ENCODE peak calls at places on chromosome 7, in ten cellular contexts. Z is HFF-Myc; T is NCI-H524; D is stimulated activated CD4-positive, alpha-beta T cell treated with anti-CD3 and anti-CD28 coated beads, Interleukin-2, amount 100 ng/mL, for 24 hours; E is activated T-cell treated with anti-CD3 and anti-CD28 coated beads, Interleukin-2, amount 50 U/mL, for 1 hour; X is stimulated activated CD8-positive, alpha-beta memory T cell treated with anti-CD3 and anti-CD28 coated beads, Interleukin-4, amount 100 ng/mL, for 4 hours; G is effector memory CD4-positive, alpha-beta T cell; H is foreskin fibroblast; O is colonic mucosa; Q is NCI-H146. P is an unnamed sample.
A peak's percentile ranks its signal among the peaks of the same experiment; 100 is the strongest.

GRCh38 chr7:156025675-156026074 is 213.4 kb upstream of the SHH start:
- DNase-seq in G (no peak), D (no peak), T (no peak), Q (no peak), X (no peak), O (no peak), H (no peak), Z (no peak), E (no peak), P (no peak)

GRCh38 chr7:132145466-132145865 is 430.8 kb downstream of the PLXNA4 start:
- DNase-seq in Z (no peak), X (no peak), O (peak; percentile 21), G (no peak), E (no peak), H (peak; percentile 70), T (no peak), Q (no peak), D (no peak), P (no peak)

GRCh38 chr7:76047305-76047810 is 442 bp downstream of the STYXL1 start:
- DNase-seq in Q (no peak), D (no peak), E (no peak), O (no peak), X (no peak), T (no peak), G (no peak), H (no peak), Z (no peak), P (no peak)

GRCh38 chr7:76286842-76287403 is 15.6 kb upstream of the HSPB1 start:
- DNase-seq in O (no peak), X (no peak), Q (no peak), E (no peak), H (no peak), D (no peak), Z (no peak), T (no peak), G (no peak), P (no peak)

GRCh38 chr7:46494026-46494425 is 573.0 kb upstream of the IGFBP3 start:
- DNase-seq in O (no peak), D (no peak), X (no peak), G (no peak), E (no peak), H (peak; percentile 52), T (no peak), Z (no peak), Q (no peak), P (no peak)

GRCh38 chr7:4712371-4713182 is 30.5 kb downstream of the FOXK1 start:
- DNase-seq in H (peak; percentile 69), X (no peak), E (no peak), D (no peak), Z (peak; percentile 56), T (peak; percentile 45), Q (no peak), G (no peak), O (peak; percentile 35), P (no peak)

GRCh38 chr7:75915416-75916156 is 631 bp downstream of the POR start:
- DNase-seq in E (peak; percentile 31), O (peak; percentile 41), G (no peak), X (no peak), H (no peak), D (peak; percentile 25), Q (peak; percentile 18), T (no peak), Z (no peak), P (no peak)

GRCh38 chr7:98075801-98076200 is 30.9 kb upstream of the LMTK2 start:
- DNase-seq in H (no peak), O (no peak), G (no peak), Q (no peak), D (no peak), Z (no peak), X (no peak), T (no peak), E (no peak), P (no peak)

GRCh38 chr7:27647052-27647451 is 15.6 kb downstream of the HIBADH start:
- DNase-seq in O (no peak), X (no peak), G (no peak), Q (no peak), D (no peak), H (no peak), T (no peak), Z (no peak), E (no peak), P (no peak)

GRCh38 chr7:70322786-70323185 is 724.5 kb downstream of the AUTS2 start:
- DNase-seq in X (no peak), Q (no peak), O (no peak), G (no peak), H (no peak), T (peak; percentile 90), D (no peak), E (no peak), Z (no peak), P (no peak)

GRCh38 chr7:128781126-128781525 is 5.5 kb upstream of the OPN1SW start:
- DNase-seq in Z (no peak), X (no peak), D (no peak), T (no peak), O (no peak), G (no peak), H (peak; percentile 53), Q (no peak), E (no peak), P (no peak)

GRCh38 chr7:71896535-71896934 is 515.6 kb downstream of the CALN1 start:
- DNase-seq in Z (no peak), T (no peak), G (no peak), X (no peak), D (no peak), O (no peak), E (no peak), H (no peak), Q (no peak), P (no peak)

GRCh38 chr7:134029743-134030142 is 97.4 kb upstream of the LRGUK start:
- DNase-seq in G (no peak), Q (no peak), Z (no peak), H (no peak), X (no peak), E (no peak), D (no peak), O (no peak), T (no peak), P (no peak)

GRCh38 chr7:14596421-14596820 is 306.1 kb downstream of the DGKB start:
- DNase-seq in Q (no peak), X (no peak), E (no peak), O (no peak), Z (no peak), D (no peak), G (no peak), H (peak; percentile 18), T (no peak), P (no peak)

GRCh38 chr7:88306590-88307048 is at the start of gene STEAP4:
- DNase-seq in Q (no peak), G (no peak), H (peak; percentile 63), X (no peak), Z (no peak), D (no peak), O (peak; percentile 89), T (peak; percentile 3), E (no peak), P (peak; percentile 91)

GRCh38 chr7:142863891-142864685 is 9.2 kb downstream of the EPHB6 start:
- DNase-seq in O (no peak), D (peak; percentile 11), E (no peak), H (no peak), G (no peak), T (no peak), X (no peak), Q (no peak), Z (no peak), P (no peak)

GRCh38 chr7:4561775-4562174 is 120.3 kb upstream of the FOXK1 start:
- DNase-seq in G (no peak), X (no peak), D (no peak), H (no peak), O (no peak), Z (no peak), Q (no peak), E (no peak), T (no peak), P (no peak)

GRCh38 chr7:1341995-1342645 is 109.4 kb downstream of the UNCX start:
- DNase-seq in X (no peak), E (no peak), Z (no peak), G (no peak), O (no peak), D (no peak), T (no peak), H (no peak), Q (no peak), P (peak; percentile 23)

GRCh38 chr7:46449743-46450142 is 528.7 kb upstream of the IGFBP3 start:
- DNase-seq in X (no peak), T (no peak), H (no peak), G (no peak), D (no peak), O (no peak), E (no peak), Z (no peak), Q (no peak), P (no peak)

GRCh38 chr7:90209776-90210175 is 1.8 kb upstream of the STEAP2 start:
- DNase-seq in G (no peak), D (no peak), Z (no peak), X (no peak), T (no peak), E (no peak), O (no peak), Q (no peak), H (peak; percentile 10), P (no peak)

GRCh38 chr7:149559711-149560110 is 62.1 kb upstream of the ZNF746 start:
- DNase-seq in X (no peak), Q (no peak), T (no peak), E (no peak), O (no peak), G (no peak), D (no peak), H (peak; percentile 20), Z (peak; percentile 3), P (no peak)

GRCh38 chr7:99132922-99133321 is 11.0 kb downstream of the SMURF1 start:
- DNase-seq in T (no peak), D (no peak), Z (no peak), Q (no peak), X (no peak), G (no peak), O (no peak), H (no peak), E (no peak), P (peak; percentile 53)

GRCh38 chr7:80529362-80529761 is 17.5 kb upstream of the GNAT3 start:
- DNase-seq in Z (no peak), D (no peak), X (no peak), T (no peak), O (no peak), H (peak; percentile 10), Q (no peak), E (no peak), G (no peak), P (no peak)

GRCh38 chr7:45924283-45924682 is 3.2 kb upstream of the IGFBP3 start:
- DNase-seq in G (no peak), H (peak; percentile 64), E (no peak), T (no peak), D (no peak), Z (no peak), Q (no peak), O (no peak), X (no peak), P (no peak)

GRCh38 chr7:68700414-68700813 is 897.9 kb upstream of the AUTS2 start:
- DNase-seq in Z (no peak), O (no peak), G (no peak), E (no peak), H (no peak), Q (no peak), X (no peak), D (no peak), T (no peak), P (no peak)

GRCh38 chr7:11127988-11128387 is 154.3 kb downstream of the PHF14 start:
- DNase-seq in G (no peak), E (no peak), Q (no peak), Z (no peak), H (no peak), T (no peak), X (no peak), O (no peak), D (no peak), P (no peak)

GRCh38 chr7:105256621-105257283 is 132.0 kb downstream of the SRPK2 start:
- DNase-seq in X (no peak), Z (no peak), G (no peak), O (no peak), D (no peak), H (no peak), T (no peak), Q (peak; percentile 64), E (no peak), P (no peak)

GRCh38 chr7:126727930-126728331 is 524.8 kb downstream of the GRM8 start:
- DNase-seq in H (peak; percentile 34), T (no peak), X (no peak), O (no peak), D (no peak), E (no peak), G (no peak), Z (peak; percentile 4), Q (no peak), P (no peak)

P was measured in lower lobe of right lung.